ENCODE peak calls at places on chromosomes 7 and 10, in seven cellular contexts. D is heart left ventricle, O is spleen, C is ovary, I is body of pancreas, H is NB4, S is stomach. B is an unnamed sample.

GRCh38 chr7:151020231-151020630 is 4.1 kb downstream of the ATG9B start:
- DNase-seq in D (no peak), O (no peak), C (no peak), I (no peak), H (no peak), S (no peak), B (no peak)

GRCh38 chr7:18455644-18456043 is 39.9 kb upstream of the HDAC9 start:
- DNase-seq in D (no peak), O (no peak), C (no peak), I (no peak), H (no peak), S (no peak), B (no peak)

GRCh38 chr10:111551001-111551400 is 474.2 kb downstream of the ADRA2A start:
- DNase-seq in D (no peak), O (no peak), C (no peak), I (no peak), H (no peak), S (no peak), B (no peak)

GRCh38 chr10:124557648-124558338 is 96.2 kb downstream of the LHPP start:
- DNase-seq in D (peak), O (peak), C (no peak), I (no peak), H (no peak), S (no peak), B (no peak)

GRCh38 chr10:95464280-95464679 is 96.9 kb downstream of the SORBS1 start:
- DNase-seq in D (no peak), O (no peak), C (no peak), I (no peak), H (no peak), S (no peak), B (no peak)

GRCh38 chr7:132464740-132465139 is 111.5 kb downstream of the PLXNA4 start:
- DNase-seq in D (peak), O (no peak), C (no peak), I (no peak), H (no peak), S (no peak), B (no peak)

GRCh38 chr10:5441106-5441505 is 28.7 kb downstream of the NET1 start:
- DNase-seq in D (no peak), O (no peak), C (no peak), I (no peak), H (no peak), S (no peak), B (no peak)

GRCh38 chr7:9488555-9488954 is 1055.1 kb downstream of the NXPH1 start:
- DNase-seq in D (no peak), O (no peak), C (no peak), I (no peak), H (peak), S (no peak), B (no peak)

GRCh38 chr7:33854178-33854577 is 51.2 kb upstream of the BMPER start:
- DNase-seq in D (no peak), O (no peak), C (no peak), I (no peak), H (no peak), S (no peak), B (no peak)

GRCh38 chr7:86534641-86535040 is 109.1 kb upstream of the GRM3 start:
- DNase-seq in D (no peak), O (peak), C (no peak), I (no peak), H (no peak), S (no peak), B (no peak)

GRCh38 chr7:105934577-105935185 is 28.4 kb upstream of the CDHR3 start:
- DNase-seq in D (no peak), O (no peak), C (peak), I (peak), H (peak), S (peak), B (peak)
- TF ChIP-seq CTCF in D (peak), O (peak), C (peak), I (peak), H (peak), S (peak), B (peak)

GRCh38 chr7:37265006-37265405 is 183.7 kb downstream of the ELMO1 start:
- DNase-seq in D (no peak), O (no peak), C (no peak), I (no peak), H (no peak), S (no peak), B (no peak)

GRCh38 chr7:37265876-37266275 is 182.8 kb downstream of the ELMO1 start:
- DNase-seq in D (no peak), O (no peak), C (no peak), I (no peak), H (no peak), S (no peak), B (no peak)

GRCh38 chr7:37270109-37270508 is 178.6 kb downstream of the ELMO1 start:
- DNase-seq in D (no peak), O (no peak), C (no peak), I (no peak), H (no peak), S (no peak), B (no peak)

DNA sequence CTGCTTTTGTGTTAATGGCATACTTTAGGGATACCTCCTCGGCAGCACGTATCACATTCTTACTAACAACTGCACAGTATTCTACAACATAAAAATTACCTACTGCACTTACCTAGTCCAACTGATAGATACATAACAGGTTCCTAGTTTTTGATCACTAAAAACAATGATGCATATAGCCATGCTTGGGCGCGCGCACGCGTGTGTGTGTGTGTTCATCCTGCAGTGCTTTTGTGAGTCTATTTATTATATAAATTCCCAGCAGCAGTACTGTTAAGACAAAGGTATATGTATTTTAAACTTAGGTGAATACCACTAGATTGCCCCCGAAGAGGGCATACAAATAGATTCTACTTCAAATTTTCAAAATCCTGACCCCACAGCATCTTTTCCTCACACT is 181.4 kb downstream of the ELMO1 start:
- DNase-seq in D (no peak), O (no peak), C (no peak), I (no peak), H (no peak), S (no peak), B (no peak)
- TF ChIP-seq POLR2A in D (no peak), O (no peak), C (no peak), I (no peak), H (no peak), S (no peak), B (no peak)

GRCh38 chr7:90766814-90767564 is 170.9 kb downstream of the CDK14 start:
- DNase-seq in D (peak), O (no peak), C (peak), I (peak), H (peak), S (peak), B (no peak)

GRCh38 chr7:90763108-90763507 is 167.0 kb downstream of the CDK14 start:
- DNase-seq in D (no peak), O (no peak), C (no peak), I (peak), H (no peak), S (no peak), B (no peak)

GRCh38 chr7:90761584-90761983 is 165.5 kb downstream of the CDK14 start:
- DNase-seq in D (no peak), O (no peak), C (no peak), I (no peak), H (no peak), S (no peak), B (no peak)

GRCh38 chr7:90768301-90768700 is 172.2 kb downstream of the CDK14 start:
- DNase-seq in D (no peak), O (no peak), C (no peak), I (no peak), H (no peak), S (no peak), B (no peak)

GRCh38 chr7:90764848-90765570 is 168.9 kb downstream of the CDK14 start:
- DNase-seq in D (no peak), O (no peak), C (no peak), I (no peak), H (peak), S (no peak), B (no peak)
- H3K4me3 ChIP-seq in D (no peak), O (no peak), C (no peak), I (no peak), H (no peak), S (no peak), B (no peak)

DNA sequence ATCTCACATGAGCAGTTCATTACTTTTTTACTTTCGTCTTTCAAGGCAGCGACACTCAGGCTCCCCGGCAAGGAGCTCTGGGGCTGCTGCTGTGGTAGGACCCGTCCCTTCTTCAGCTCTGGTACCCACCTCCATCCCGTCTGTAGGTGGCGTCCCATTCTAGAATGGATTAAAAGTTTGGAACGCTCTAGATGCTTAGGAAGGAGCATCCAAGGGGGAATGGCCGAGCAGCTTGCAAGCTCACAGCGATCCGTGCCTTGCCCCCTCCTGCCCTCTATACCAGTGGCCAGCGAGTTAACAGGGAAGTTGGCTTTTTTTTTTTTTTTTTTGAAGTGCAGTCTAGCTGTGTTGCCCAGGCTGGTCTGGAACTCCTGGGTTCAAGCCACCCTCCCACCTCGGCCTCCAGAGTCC is 22.8 kb upstream of the TTYH3 start:
- DNase-seq in D (no peak), O (no peak), C (no peak), I (no peak), H (peak), S (no peak), B (no peak)
- TF ChIP-seq CTCF in D (peak), O (peak), C (no peak), I (no peak), H (peak), S (no peak), B (no peak)

DNA sequence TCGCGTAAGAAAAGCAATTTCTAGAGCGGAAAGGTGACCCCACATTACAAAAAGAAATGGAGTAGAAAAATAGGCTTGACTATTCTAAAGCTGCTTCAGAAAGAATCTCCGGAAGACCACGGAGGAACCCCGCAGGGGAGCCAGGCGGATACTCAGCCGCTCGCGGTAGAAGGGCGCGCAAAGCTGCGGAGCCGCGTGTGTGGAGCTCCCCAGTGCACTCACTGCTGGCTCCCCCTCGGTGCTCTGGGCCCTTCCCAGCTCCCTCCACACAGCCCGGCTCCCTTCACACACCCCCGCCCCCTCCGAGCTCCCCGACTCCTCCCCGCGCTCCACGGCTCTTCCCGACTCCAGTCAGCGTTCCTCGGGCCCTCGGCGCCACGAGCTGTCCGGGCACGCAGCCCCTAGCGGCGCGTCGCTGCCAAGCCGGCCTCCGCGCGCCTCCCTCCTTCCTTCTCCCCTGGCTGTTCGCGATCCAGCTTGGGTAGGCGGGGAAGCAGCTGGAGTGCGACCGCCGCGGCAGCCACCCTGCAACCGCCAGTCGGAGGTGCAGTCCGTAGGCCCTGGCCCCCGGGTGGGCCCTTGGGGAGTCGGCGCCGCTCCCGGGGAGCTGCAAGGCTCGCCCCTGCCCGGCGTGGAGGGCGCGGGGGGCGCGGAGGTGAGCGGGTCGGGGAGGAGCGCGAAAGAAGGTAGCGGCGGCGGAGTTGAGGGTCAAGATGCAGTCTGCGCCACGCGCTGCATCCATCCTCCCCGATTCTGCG is at the start of gene STEAP2:
- DNase-seq in D (peak), O (peak), C (peak), I (peak), H (peak), S (peak), B (peak)
- TF ChIP-seq POLR2A in D (no peak), O (peak), C (peak), I (peak), H (no peak), S (no peak), B (peak)

DNA sequence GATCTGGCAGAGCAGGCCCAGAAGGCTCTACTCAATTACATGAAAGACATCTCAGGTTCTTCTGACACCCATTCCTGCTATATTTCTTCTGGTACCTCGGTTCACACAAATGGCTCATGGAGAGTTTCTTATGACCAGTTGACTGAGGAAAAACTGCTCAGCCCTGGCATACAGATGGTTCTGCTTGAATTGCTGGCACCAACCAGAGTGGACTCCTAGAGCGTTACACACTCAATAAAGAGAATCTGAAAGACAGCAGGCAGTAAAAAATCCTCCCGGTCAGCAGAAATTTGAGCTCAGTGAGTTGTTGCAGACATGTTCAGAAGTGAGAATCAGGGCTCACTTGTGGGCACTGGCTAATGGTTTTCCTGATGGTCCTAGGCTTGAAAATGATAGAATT is 434.4 kb downstream of the TCERG1L start:
- DNase-seq in D (no peak), O (no peak), C (no peak), I (no peak), H (no peak), S (no peak), B (peak)
- H3K4me3 ChIP-seq in D (no peak), O (no peak), C (no peak), I (no peak), H (no peak), S (no peak), B (no peak)